ENCODE peak calls at places on chromosomes 2 and 18, in four cellular contexts. M is putamen, C is H1, D is midbrain. W is an unnamed sample.

GRCh38 chr18:24600076-24600654 is 139.7 kb downstream of the HRH4 start:
- DNase-seq in M (peak), C (no peak), D (peak), W (peak)

GRCh38 chr2:238509903-238510302 is 83.2 kb downstream of the ASB1 start:
- DNase-seq in D (no peak), C (no peak), M (no peak), W (no peak)

GRCh38 chr2:10305254-10305635 is 2.5 kb downstream of the HPCAL1 start:
- DNase-seq in M (no peak), C (no peak), D (no peak), W (no peak)

GRCh38 chr2:231199219-231199618 is 788 bp downstream of the ARMC9 start:
- DNase-seq in D (no peak), M (no peak), C (no peak), W (no peak)

GRCh38 chr2:165113414-165113813 is 90.4 kb downstream of the SCN3A start:
- DNase-seq in D (no peak), M (no peak), C (no peak), W (peak)

GRCh38 chr2:162197095-162197825 is 45.2 kb upstream of the GCG start:
- DNase-seq in C (no peak), M (no peak), D (no peak), W (no peak)

GRCh38 chr2:37585982-37586621 is 85.3 kb downstream of the CDC42EP3 start:
- DNase-seq in D (no peak), C (no peak), M (peak), W (peak)

GRCh38 chr18:31857516-31858106 is 85.3 kb downstream of the TRAPPC8 start:
- DNase-seq in M (no peak), D (no peak), C (no peak), W (no peak)

GRCh38 chr2:72950558-72951255 is 33.4 kb downstream of the EMX1 start:
- DNase-seq in D (no peak), C (peak), M (no peak), W (no peak)

GRCh38 chr2:26630669-26631360 is 10.4 kb downstream of the CIB4 start:
- DNase-seq in M (no peak), D (no peak), C (no peak), W (no peak)

GRCh38 chr2:167933097-167933814 is 314.1 kb downstream of the STK39 start:
- DNase-seq in C (no peak), M (no peak), D (no peak), W (no peak)

GRCh38 chr2:24969784-24970183 is 2.0 kb downstream of the DNAJC27 start:
- DNase-seq in M (no peak), C (no peak), D (no peak), W (no peak)

GRCh38 chr2:231925303-231926179 is 655 bp downstream of the NPPC start:
- DNase-seq in M (peak), C (peak), D (peak), W (peak)

GRCh38 chr2:143321994-143322393 is 192.8 kb downstream of the ARHGAP15 start:
- DNase-seq in D (no peak), C (no peak), M (no peak), W (no peak)

GRCh38 chr2:173571021-173571821 is 216.5 kb downstream of the CDCA7 start:
- DNase-seq in M (no peak), D (peak), C (no peak), W (peak)

GRCh38 chr2:54065411-54065810 is 50.0 kb upstream of the ACYP2 start:
- DNase-seq in C (no peak), D (no peak), M (no peak), W (peak)

GRCh38 chr2:29006986-29007301 is 25.8 kb downstream of the TOGARAM2 start:
- DNase-seq in C (no peak), M (no peak), D (no peak), W (no peak)

GRCh38 chr2:165440367-165440766 is 29.1 kb upstream of the CSRNP3 start:
- DNase-seq in D (no peak), C (no peak), M (peak), W (peak)

GRCh38 chr2:61057562-61057961 is 8.1 kb upstream of the SANBR start:
- DNase-seq in M (no peak), D (no peak), C (no peak), W (no peak)

GRCh38 chr2:158926478-158926948 is 41.9 kb upstream of the TANC1 start:
- DNase-seq in C (no peak), M (no peak), D (no peak), W (no peak)

GRCh38 chr2:168814939-168815907 is 12.8 kb downstream of the NOSTRIN start:
- DNase-seq in D (no peak), C (no peak), M (no peak), W (no peak)

GRCh38 chr18:8994603-8995002 is 107.9 kb upstream of the NDUFV2 start:
- DNase-seq in C (no peak), D (no peak), M (no peak), W (no peak)

GRCh38 chr2:182542501-182543258 is 115.8 kb upstream of the PDE1A start:
- DNase-seq in C (no peak), D (no peak), M (no peak), W (no peak)